ENCODE peak calls at places on chromosomes 7 and 10, in nine cellular contexts. M, F, U, G, W, N, J, L and Q are unnamed samples.

GRCh38 chr10:127293640-127294039 is 97.2 kb upstream of the INSYN2A start:
- DNase-seq in M (no peak), F (no peak), U (no peak), G (no peak), W (no peak), N (no peak), J (no peak), L (no peak), Q (no peak)

GRCh38 chr7:1948377-1948796 is 278.3 kb downstream of the ELFN1 start:
- DNase-seq in M (no peak), F (no peak), U (no peak), G (no peak), W (no peak), N (peak), J (peak), L (no peak), Q (peak)

GRCh38 chr10:60040003-60040662 is 133.8 kb upstream of the CCDC6 start:
- DNase-seq in M (no peak), F (no peak), U (no peak), G (no peak), W (no peak), N (no peak), J (no peak), L (no peak), Q (no peak)

GRCh38 chr10:110144526-110144925 is 62.9 kb upstream of the MXI1 start:
- DNase-seq in M (no peak), F (no peak), U (no peak), G (no peak), W (no peak), N (no peak), J (no peak), L (no peak), Q (no peak)

GRCh38 chr7:72467237-72467636 is 55.1 kb upstream of the CALN1 start:
- DNase-seq in M (no peak), F (no peak), U (no peak), G (no peak), W (peak), N (no peak), J (peak), L (no peak), Q (no peak)

GRCh38 chr7:129841465-129841864 is 111.3 kb downstream of the UBE2H start:
- DNase-seq in M (no peak), F (no peak), U (no peak), G (no peak), W (no peak), N (no peak), J (no peak), L (no peak), Q (no peak)

GRCh38 chr7:115941703-115942268 is 88.8 kb downstream of the TFEC start:
- DNase-seq in M (no peak), F (no peak), U (no peak), G (peak), W (peak), N (no peak), J (no peak), L (no peak), Q (no peak)

GRCh38 chr7:123537026-123537642 is 2.7 kb upstream of the IQUB start:
- DNase-seq in M (peak), F (no peak), U (no peak), G (peak), W (no peak), N (no peak), J (no peak), L (no peak), Q (no peak)

GRCh38 chr10:113047963-113048781 is 98.1 kb downstream of the TCF7L2 start:
- DNase-seq in M (no peak), F (no peak), U (no peak), G (no peak), W (no peak), N (no peak), J (no peak), L (no peak), Q (no peak)

GRCh38 chr7:36153571-36154097 is 580 bp downstream of the EEPD1 start:
- DNase-seq in M (no peak), F (no peak), U (peak), G (no peak), W (no peak), N (peak), J (peak), L (no peak), Q (peak)

GRCh38 chr10:115989621-115990020 is 283.4 kb downstream of the GFRA1 start:
- DNase-seq in M (no peak), F (no peak), U (no peak), G (peak), W (no peak), N (no peak), J (no peak), L (no peak), Q (no peak)

GRCh38 chr10:99660662-99661369 is 1.5 kb downstream of the ENTPD7 start:
- DNase-seq in M (no peak), F (no peak), U (no peak), G (peak), W (no peak), N (no peak), J (no peak), L (no peak), Q (no peak)

GRCh38 chr10:14087585-14087984 is 243.1 kb downstream of the FRMD4A start:
- DNase-seq in M (no peak), F (no peak), U (no peak), G (peak), W (no peak), N (no peak), J (no peak), L (no peak), Q (no peak)

GRCh38 chr7:4667776-4668509 is 14.2 kb upstream of the FOXK1 start:
- DNase-seq in M (no peak), F (no peak), U (no peak), G (peak), W (no peak), N (no peak), J (no peak), L (no peak), Q (no peak)

GRCh38 chr7:67137464-67137863 is 140.8 kb downstream of the TYW1 start:
- DNase-seq in M (no peak), F (no peak), U (no peak), G (peak), W (no peak), N (no peak), J (no peak), L (no peak), Q (no peak)

GRCh38 chr7:64997927-64998391 is 7.1 kb upstream of the ZNF117 start:
- DNase-seq in M (no peak), F (no peak), U (no peak), G (peak), W (peak), N (no peak), J (peak), L (peak), Q (peak)

GRCh38 chr7:16260236-16260728 is 161.1 kb downstream of the CRPPA start:
- DNase-seq in M (no peak), F (no peak), U (no peak), G (no peak), W (no peak), N (no peak), J (no peak), L (no peak), Q (no peak)

GRCh38 chr10:16894834-16895233 is 77.6 kb upstream of the RSU1 start:
- DNase-seq in M (no peak), F (no peak), U (no peak), G (no peak), W (no peak), N (no peak), J (no peak), L (no peak), Q (no peak)

GRCh38 chr7:132390705-132391104 is 185.6 kb downstream of the PLXNA4 start:
- DNase-seq in M (no peak), F (no peak), U (peak), G (peak), W (no peak), N (no peak), J (no peak), L (no peak), Q (no peak)

GRCh38 chr10:75402486-75403143 is 1.1 kb upstream of the ZNF503 start:
- DNase-seq in M (no peak), F (peak), U (peak), G (no peak), W (peak), N (no peak), J (peak), L (peak), Q (peak)

GRCh38 chr7:128836729-128837348 is 6.6 kb downstream of the FLNC start:
- DNase-seq in M (no peak), F (no peak), U (no peak), G (no peak), W (no peak), N (no peak), J (no peak), L (no peak), Q (peak)

GRCh38 chr7:28407643-28408042 is 4.7 kb upstream of the CREB5 start:
- DNase-seq in M (no peak), F (peak), U (peak), G (peak), W (no peak), N (no peak), J (peak), L (no peak), Q (no peak)

DNA sequence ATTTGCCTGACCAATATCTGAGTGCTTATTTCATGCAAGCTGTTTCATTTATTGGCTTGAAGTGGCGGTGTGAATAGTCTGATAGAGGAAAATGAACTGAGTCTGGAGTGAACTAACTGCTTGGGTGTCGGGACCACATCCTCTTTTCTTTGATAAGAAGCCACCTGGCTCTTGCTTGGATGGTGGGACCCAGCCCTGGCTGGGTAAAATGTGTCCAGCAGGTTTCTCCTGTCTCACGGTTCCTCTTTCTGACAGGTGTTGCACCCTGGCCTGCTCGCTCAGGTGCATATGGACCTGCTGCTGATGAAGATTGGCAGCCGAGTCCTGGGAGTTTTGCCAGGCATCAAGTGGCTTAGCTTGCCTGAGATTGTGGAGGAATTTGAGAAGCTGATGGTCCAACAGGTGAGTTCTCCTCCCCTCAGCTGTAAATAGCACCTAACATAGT is 1.6 kb downstream of the ADCK2 start:
- DNase-seq in M (no peak), F (peak), U (no peak), G (no peak), W (peak), N (peak), J (peak), L (no peak), Q (no peak)
- H3K4me3 ChIP-seq in M (no peak), F (peak), U (no peak), G (no peak), W (no peak), N (peak), J (no peak), L (no peak), Q (no peak)

GRCh38 chr7:46230298-46231295 is 309.5 kb upstream of the IGFBP3 start:
- DNase-seq in M (no peak), F (no peak), U (no peak), G (no peak), W (no peak), N (no peak), J (no peak), L (no peak), Q (no peak)

GRCh38 chr7:46229409-46229808 is 308.3 kb upstream of the IGFBP3 start:
- DNase-seq in M (peak), F (no peak), U (peak), G (peak), W (no peak), N (no peak), J (no peak), L (no peak), Q (no peak)

DNA sequence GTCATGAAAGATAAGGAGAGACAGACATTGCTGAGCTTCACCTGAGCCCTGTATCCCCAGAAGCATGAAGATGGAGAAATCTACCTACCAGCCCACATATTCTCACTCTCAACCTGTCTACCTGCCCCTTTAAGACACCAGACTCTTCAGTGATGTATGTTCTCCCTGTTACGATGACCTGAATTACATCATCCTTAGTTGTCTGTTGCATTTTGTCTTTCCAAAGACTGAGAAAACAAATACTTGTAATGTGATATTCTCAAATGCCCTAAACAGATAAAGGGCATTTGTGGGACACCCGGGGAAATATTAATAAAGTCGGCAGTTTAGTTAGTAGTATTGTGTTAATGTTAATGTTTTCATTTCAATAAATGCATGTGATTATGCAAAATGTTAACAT is 305.8 kb upstream of the IGFBP3 start:
- DNase-seq in M (no peak), F (no peak), U (no peak), G (peak), W (no peak), N (no peak), J (no peak), L (no peak), Q (no peak)
- TF ChIP-seq CTCF in M (no peak), F (no peak), U (no peak), G (no peak), W (no peak), N (no peak), J (no peak), L (no peak), Q (no peak)

DNA sequence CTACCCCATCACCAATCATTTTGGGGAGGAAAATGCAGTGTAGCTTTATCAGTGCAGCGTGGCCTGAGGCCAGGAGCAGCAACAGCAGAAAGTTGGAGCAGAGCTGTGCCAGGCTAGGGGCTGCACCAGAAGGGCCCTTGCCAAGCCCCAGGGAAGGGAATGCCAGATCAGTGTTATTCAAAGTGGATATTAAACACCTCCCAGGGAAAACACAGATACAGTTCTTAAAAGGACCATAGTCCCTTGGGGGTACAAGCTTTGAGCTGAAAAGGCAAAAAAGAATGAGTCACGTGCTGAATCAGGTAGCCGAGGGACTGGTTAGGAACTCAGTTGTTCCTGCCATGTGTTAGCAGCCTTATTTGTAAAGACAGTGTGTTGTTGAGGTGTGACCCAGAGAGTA is 54.0 kb downstream of the GSDME start:
- DNase-seq in M (no peak), F (no peak), U (no peak), G (no peak), W (no peak), N (peak), J (no peak), L (no peak), Q (no peak)
- TF ChIP-seq POLR2A in M (no peak), F (no peak), U (no peak), G (no peak), W (no peak), N (no peak), J (no peak), L (no peak), Q (no peak)

GRCh38 chr10:122178655-122179054 is 92.4 kb upstream of the BTBD16 start:
- DNase-seq in M (no peak), F (no peak), U (no peak), G (no peak), W (no peak), N (peak), J (no peak), L (no peak), Q (no peak)
- H3K4me3 ChIP-seq in M (no peak), F (no peak), U (no peak), G (no peak), W (no peak), N (no peak), J (no peak), L (no peak), Q (no peak)

GRCh38 chr7:94656925-94657731 is 1.2 kb upstream of the SGCE start:
- DNase-seq in M (no peak), F (no peak), U (no peak), G (peak), W (no peak), N (peak), J (no peak), L (no peak), Q (no peak)

GRCh38 chr7:94660006-94660405 is 4.1 kb upstream of the SGCE start:
- DNase-seq in M (no peak), F (no peak), U (no peak), G (no peak), W (no peak), N (no peak), J (no peak), L (no peak), Q (no peak)

GRCh38 chr7:94655884-94656657 is at the start of gene SGCE:
- DNase-seq in M (peak), F (peak), U (peak), G (peak), W (peak), N (peak), J (peak), L (peak), Q (peak)

GRCh38 chr7:94656658-94656924 is 658 bp upstream of the SGCE start:
- DNase-seq in M (no peak), F (no peak), U (no peak), G (no peak), W (no peak), N (no peak), J (no peak), L (no peak), Q (no peak)

GRCh38 chr7:94657771-94658693 is 2.1 kb upstream of the SGCE start:
- DNase-seq in M (peak), F (peak), U (peak), G (peak), W (peak), N (peak), J (peak), L (peak), Q (peak)
- TF ChIP-seq CTCF in M (peak), F (no peak), U (no peak), G (no peak), W (no peak), N (peak), J (peak), L (no peak), Q (no peak)

GRCh38 chr7:74220229-74220628 is 10.4 kb downstream of the LAT2 start:
- DNase-seq in M (no peak), F (no peak), U (no peak), G (no peak), W (no peak), N (no peak), J (no peak), L (no peak), Q (no peak)
- TF ChIP-seq POLR2A in M (no peak), F (no peak), U (no peak), G (no peak), W (no peak), N (no peak), J (no peak), L (no peak), Q (no peak)

GRCh38 chr7:116955340-116955739 is 2.0 kb downstream of the ST7 start:
- DNase-seq in M (no peak), F (no peak), U (no peak), G (no peak), W (no peak), N (no peak), J (no peak), L (no peak), Q (no peak)
- H3K4me3 ChIP-seq in M (peak), F (no peak), U (no peak), G (peak), W (no peak), N (no peak), J (no peak), L (peak), Q (peak)

GRCh38 chr10:102072867-102073527 is 7.8 kb downstream of the HPS6 start:
- DNase-seq in M (peak), F (peak), U (peak), G (peak), W (peak), N (peak), J (peak), L (peak), Q (peak)
- TF ChIP-seq CTCF in M (peak), F (peak), U (peak), G (peak), W (peak), N (peak), J (peak), L (peak), Q (peak)

GRCh38 chr10:95183451-95184230 is 10.4 kb upstream of the ACSM6 start:
- DNase-seq in M (no peak), F (peak), U (peak), G (peak), W (peak), N (peak), J (peak), L (peak), Q (peak)
- TF ChIP-seq POLR2A in M (no peak), F (peak), U (peak), G (no peak), W (peak), N (no peak), J (peak), L (no peak), Q (no peak)

GRCh38 chr7:151011097-151011409 is 13.2 kb downstream of the ATG9B start:
- DNase-seq in M (no peak), F (no peak), U (no peak), G (no peak), W (no peak), N (no peak), J (no peak), L (no peak), Q (no peak)
- H3K4me3 ChIP-seq in M (peak), F (no peak), U (no peak), G (no peak), W (no peak), N (no peak), J (no peak), L (no peak), Q (no peak)